ENCODE peak calls at places on chromosome 2, in five cellular contexts. K is NCI-H1417, H is pancreas, I is RKO, A is NCI-H2029 treated with DMSO at 0.1 percent for 48 hours. J is an unnamed sample.

GRCh38 chr2:227849906-227850305 is 21.5 kb upstream of the DAW1 start:
- DNase-seq in K (no peak), H (no peak), I (no peak), A (no peak), J (no peak)

GRCh38 chr2:66686768-66687167 is 251.8 kb downstream of the MEIS1 start:
- DNase-seq in K (no peak), H (no peak), I (peak; percentile 62), A (no peak), J (no peak)

GRCh38 chr2:223262946-223263345 is 211.0 kb downstream of the KCNE4 start:
- DNase-seq in K (no peak), H (no peak), I (no peak), A (no peak), J (no peak)

GRCh38 chr2:3168230-3168891 is 209.3 kb downstream of the EIPR1 start:
- DNase-seq in K (no peak), H (no peak), I (no peak), A (no peak), J (no peak)

GRCh38 chr2:162607915-162608314 is 230.7 kb downstream of the KCNH7 start:
- DNase-seq in K (no peak), H (peak; percentile 17), I (no peak), A (peak; percentile 4), J (no peak)

GRCh38 chr2:144695661-144696060 is 175.7 kb upstream of the ZEB2 start:
- DNase-seq in K (no peak), H (no peak), I (no peak), A (no peak), J (no peak)

GRCh38 chr2:1603521-1603920 is 140.8 kb downstream of the PXDN start:
- DNase-seq in K (no peak), H (no peak), I (no peak), A (no peak), J (no peak)

GRCh38 chr2:43009448-43009847 is 217.0 kb downstream of the ZFP36L2 start:
- DNase-seq in K (no peak), H (peak; percentile 11), I (no peak), A (no peak), J (no peak)

GRCh38 chr2:153872311-153873061 is 764 bp downstream of the GALNT13 start:
- DNase-seq in K (peak; percentile 77), H (peak; percentile 14), I (no peak), A (no peak), J (no peak)

GRCh38 chr2:1134629-1135028 is 184.0 kb downstream of the SNTG2 start:
- DNase-seq in K (no peak), H (no peak), I (no peak), A (no peak), J (no peak)

GRCh38 chr2:30713698-30714097 is 93.5 kb downstream of the CAPN13 start:
- DNase-seq in K (no peak), H (no peak), I (no peak), A (no peak), J (no peak)

GRCh38 chr2:232385660-232386489 is 7.3 kb downstream of the ALPP start:
- DNase-seq in K (no peak), H (no peak), I (no peak), A (no peak), J (peak; percentile 17)

GRCh38 chr2:217746741-217747287 is 256.0 kb downstream of the TNS1 start:
- DNase-seq in K (no peak), H (no peak), I (no peak), A (no peak), J (peak; percentile 31)

GRCh38 chr2:240557101-240557751 is 562 bp downstream of the ANKMY1 start:
- DNase-seq in K (no peak), H (peak; percentile 26), I (no peak), A (no peak), J (no peak)

GRCh38 chr2:129101186-129101585 is 782.5 kb upstream of the HS6ST1 start:
- DNase-seq in K (no peak), H (no peak), I (no peak), A (no peak), J (no peak)

GRCh38 chr2:66930499-66931165 is 466.5 kb upstream of the ETAA1 start:
- DNase-seq in K (no peak), H (no peak), I (no peak), A (no peak), J (no peak)

GRCh38 chr2:185608799-185609198 is 129.8 kb upstream of the FSIP2 start:
- DNase-seq in K (peak; percentile 14), H (no peak), I (peak; percentile 85), A (no peak), J (peak; percentile 4)

GRCh38 chr2:43222472-43223146 is 3.8 kb downstream of the ZFP36L2 start:
- DNase-seq in K (no peak), H (no peak), I (peak; percentile 43), A (no peak), J (no peak)